ENCODE peak calls at places on chromosomes 7 and 10, in five cellular contexts. One of them, this sample, is unnamed.

GRCh38 chr10:25747038-25747437 is 187.0 kb upstream of the MYO3A start:
- DNase-seq in ovary: no peak
- DNase-seq in HS-5: peak
- DNase-seq in NCI-H226: no peak
- DNase-seq in naive thymus-derived CD8-positive, alpha-beta T cell: no peak
- DNase-seq in this sample: no peak

GRCh38 chr7:55774327-55775050 is 88.1 kb downstream of the SEPTIN14 start:
- DNase-seq in ovary: no peak
- DNase-seq in HS-5: no peak
- DNase-seq in naive thymus-derived CD8-positive, alpha-beta T cell: no peak
- DNase-seq in NCI-H226: no peak
- DNase-seq in this sample: peak

GRCh38 chr10:74190494-74190893 is 39.5 kb downstream of the ADK start:
- DNase-seq in NCI-H226: no peak
- DNase-seq in ovary: no peak
- DNase-seq in naive thymus-derived CD8-positive, alpha-beta T cell: no peak
- DNase-seq in HS-5: no peak
- DNase-seq in this sample: no peak

GRCh38 chr10:14605231-14605925 is 169.3 kb downstream of the FAM107B start:
- DNase-seq in NCI-H226: peak
- DNase-seq in HS-5: no peak
- DNase-seq in naive thymus-derived CD8-positive, alpha-beta T cell: no peak
- DNase-seq in ovary: no peak
- DNase-seq in this sample: peak

GRCh38 chr7:98229441-98229840 is 18.2 kb downstream of the BHLHA15 start:
- DNase-seq in NCI-H226: no peak
- DNase-seq in HS-5: no peak
- DNase-seq in ovary: no peak
- DNase-seq in naive thymus-derived CD8-positive, alpha-beta T cell: no peak
- DNase-seq in this sample: no peak

GRCh38 chr10:109891105-109891504 is 32.2 kb downstream of the XPNPEP1 start:
- DNase-seq in HS-5: no peak
- DNase-seq in NCI-H226: peak
- DNase-seq in naive thymus-derived CD8-positive, alpha-beta T cell: no peak
- DNase-seq in ovary: no peak
- DNase-seq in this sample: no peak

GRCh38 chr7:82204694-82205093 is 238.9 kb downstream of the CACNA2D1 start:
- DNase-seq in HS-5: peak
- DNase-seq in naive thymus-derived CD8-positive, alpha-beta T cell: no peak
- DNase-seq in ovary: no peak
- DNase-seq in NCI-H226: peak
- DNase-seq in this sample: peak

GRCh38 chr7:70486977-70487376 is 645.0 kb upstream of the GALNT17 start:
- DNase-seq in HS-5: no peak
- DNase-seq in NCI-H226: peak
- DNase-seq in ovary: no peak
- DNase-seq in naive thymus-derived CD8-positive, alpha-beta T cell: no peak
- DNase-seq in this sample: no peak

GRCh38 chr7:130143986-130144618 is 61.1 kb downstream of the TMEM209 start:
- DNase-seq in ovary: no peak
- DNase-seq in naive thymus-derived CD8-positive, alpha-beta T cell: no peak
- DNase-seq in HS-5: no peak
- DNase-seq in NCI-H226: no peak
- DNase-seq in this sample: no peak

GRCh38 chr10:69806266-69806665 is 4.6 kb downstream of the COL13A1 start:
- DNase-seq in ovary: no peak
- DNase-seq in HS-5: no peak
- DNase-seq in naive thymus-derived CD8-positive, alpha-beta T cell: no peak
- DNase-seq in NCI-H226: no peak
- DNase-seq in this sample: no peak

GRCh38 chr10:59362991-59363390 is 642 bp upstream of the FAM13C start:
- DNase-seq in naive thymus-derived CD8-positive, alpha-beta T cell: no peak
- DNase-seq in ovary: peak
- DNase-seq in HS-5: no peak
- DNase-seq in NCI-H226: no peak
- DNase-seq in this sample: peak

GRCh38 chr10:69385454-69386350 is 31.0 kb downstream of the TACR2 start:
- DNase-seq in ovary: no peak
- DNase-seq in HS-5: no peak
- DNase-seq in naive thymus-derived CD8-positive, alpha-beta T cell: no peak
- DNase-seq in NCI-H226: no peak
- DNase-seq in this sample: peak

GRCh38 chr10:75972494-75973276 is 541.3 kb downstream of the LRMDA start:
- DNase-seq in NCI-H226: no peak
- DNase-seq in naive thymus-derived CD8-positive, alpha-beta T cell: no peak
- DNase-seq in HS-5: no peak
- DNase-seq in ovary: peak
- DNase-seq in this sample: no peak

GRCh38 chr10:113854757-113855626 is 531 bp downstream of the NHLRC2 start:
- DNase-seq in naive thymus-derived CD8-positive, alpha-beta T cell: peak
- DNase-seq in HS-5: no peak
- DNase-seq in ovary: peak
- DNase-seq in NCI-H226: peak
- DNase-seq in this sample: no peak

GRCh38 chr7:77391230-77391629 is 24.9 kb downstream of the GSAP start:
- DNase-seq in NCI-H226: no peak
- DNase-seq in HS-5: no peak
- DNase-seq in naive thymus-derived CD8-positive, alpha-beta T cell: no peak
- DNase-seq in ovary: no peak
- DNase-seq in this sample: no peak

GRCh38 chr10:95728535-95728934 is 27.4 kb upstream of the ENTPD1 start:
- DNase-seq in NCI-H226: no peak
- DNase-seq in ovary: no peak
- DNase-seq in naive thymus-derived CD8-positive, alpha-beta T cell: no peak
- DNase-seq in HS-5: no peak
- DNase-seq in this sample: no peak

GRCh38 chr10:104274762-104275721 is 6.1 kb downstream of the GSTO2 start:
- DNase-seq in NCI-H226: no peak
- DNase-seq in ovary: peak
- DNase-seq in naive thymus-derived CD8-positive, alpha-beta T cell: peak
- DNase-seq in HS-5: no peak
- DNase-seq in this sample: no peak

GRCh38 chr10:27258838-27259532 is 18.4 kb upstream of the ACBD5 start:
- DNase-seq in NCI-H226: no peak
- DNase-seq in naive thymus-derived CD8-positive, alpha-beta T cell: no peak
- DNase-seq in ovary: no peak
- DNase-seq in HS-5: no peak
- DNase-seq in this sample: no peak

This sample was measured in foreskin keratinocyte.